ENCODE peak calls at places on chromosomes 12 and 14, in four cellular contexts. Y is K562, A is HepG2, T is H1. H is an unnamed sample.

GRCh38 chr14:88327497-88327896 is 4.4 kb upstream of the KCNK10 start:
- DNase-seq in Y (no peak), A (no peak), T (no peak), H (no peak)

GRCh38 chr14:53044486-53044885 is 93.6 kb upstream of the FERMT2 start:
- DNase-seq in Y (no peak), A (no peak), T (no peak), H (no peak)

GRCh38 chr14:105702275-105702817 is 176.0 kb downstream of the TMEM121 start:
- DNase-seq in Y (no peak), A (no peak), T (no peak), H (no peak)

GRCh38 chr14:72377016-72377415 is 444.8 kb downstream of the RGS6 start:
- DNase-seq in Y (no peak), A (no peak), T (no peak), H (no peak)

GRCh38 chr12:117344716-117345115 is 16.7 kb downstream of the NOS1 start:
- DNase-seq in Y (no peak), A (no peak), T (no peak), H (no peak)

GRCh38 chr12:59677857-59678256 is 82.0 kb downstream of the SLC16A7 start:
- DNase-seq in Y (no peak), A (no peak), T (no peak), H (no peak)

GRCh38 chr12:16330554-16330953 is 16.9 kb upstream of the MGST1 start:
- DNase-seq in Y (no peak), A (no peak), T (no peak), H (no peak)

GRCh38 chr12:6766651-6767300 is 613 bp downstream of the PTMS start:
- DNase-seq in Y (peak; percentile 70), A (peak; percentile 44), T (peak; percentile 85), H (no peak)

GRCh38 chr14:51188566-51189185 is 51.4 kb upstream of the TMX1 start:
- DNase-seq in Y (no peak), A (no peak), T (no peak), H (no peak)

GRCh38 chr14:105281354-105282097 is 19.3 kb downstream of the BRF1 start:
- DNase-seq in Y (peak; percentile 24), A (peak; percentile 46), T (no peak), H (no peak)

GRCh38 chr12:111262277-111262676 is 106.6 kb downstream of the PHETA1 start:
- DNase-seq in Y (no peak), A (no peak), T (no peak), H (no peak)

GRCh38 chr12:108065061-108065460 is 64.0 kb upstream of the WSCD2 start:
- DNase-seq in Y (no peak), A (no peak), T (no peak), H (no peak)

GRCh38 chr14:81371802-81372201 is 28.3 kb downstream of the STON2 start:
- DNase-seq in Y (no peak), A (no peak), T (no peak), H (no peak)

GRCh38 chr14:100256339-100256895 is 17.5 kb downstream of the YY1 start:
- DNase-seq in Y (no peak), A (no peak), T (no peak), H (no peak)

GRCh38 chr12:47741340-47741703 is 16.0 kb upstream of the ENDOU start:
- DNase-seq in Y (no peak), A (no peak), T (no peak), H (no peak)

GRCh38 chr12:47920913-47921312 is 16.1 kb upstream of the VDR start:
- DNase-seq in Y (no peak), A (no peak), T (no peak), H (no peak)

GRCh38 chr12:19058235-19059021 is 71.1 kb upstream of the PLEKHA5 start:
- DNase-seq in Y (no peak), A (no peak), T (no peak), H (no peak)

GRCh38 chr12:65666876-65667275 is 157.4 kb upstream of the HMGA2 start:
- DNase-seq in Y (peak; percentile 49), A (no peak), T (no peak), H (no peak)

GRCh38 chr12:77388611-77389265 is 323.4 kb upstream of the E2F7 start:
- DNase-seq in Y (no peak), A (no peak), T (no peak), H (no peak)

GRCh38 chr14:24692382-24693352 is 58.7 kb upstream of the GZMB start:
- DNase-seq in Y (no peak), A (no peak), T (no peak), H (no peak)

GRCh38 chr12:6699989-6700645 is 498 bp downstream of the PIANP start:
- DNase-seq in Y (peak; percentile 31), A (no peak), T (peak; percentile 79), H (no peak)

GRCh38 chr14:104295681-104296387 is 157.4 kb downstream of the KIF26A start:
- DNase-seq in Y (no peak), A (no peak), T (no peak), H (no peak)

GRCh38 chr12:132592261-132592970 is 18.0 kb downstream of the LRCOL1 start:
- DNase-seq in Y (no peak), A (no peak), T (no peak), H (no peak)

GRCh38 chr14:71799831-71800230 is 132.4 kb upstream of the RGS6 start:
- DNase-seq in Y (no peak), A (no peak), T (no peak), H (no peak)

GRCh38 chr14:105577339-105577861 is 51.0 kb downstream of the TMEM121 start:
- DNase-seq in Y (no peak), A (no peak), T (no peak), H (no peak)

GRCh38 chr14:90293766-90294471 is 37.6 kb downstream of the PSMC1 start:
- DNase-seq in Y (no peak), A (no peak), T (no peak), H (no peak)

GRCh38 chr12:99918003-99918402 is 66.7 kb downstream of the ANKS1B start:
- DNase-seq in Y (no peak), A (no peak), T (no peak), H (no peak)

GRCh38 chr14:69572634-69573135 is 2.0 kb downstream of the CCDC177 start:
- DNase-seq in Y (no peak), A (no peak), T (peak; percentile 48), H (no peak)

DNA sequence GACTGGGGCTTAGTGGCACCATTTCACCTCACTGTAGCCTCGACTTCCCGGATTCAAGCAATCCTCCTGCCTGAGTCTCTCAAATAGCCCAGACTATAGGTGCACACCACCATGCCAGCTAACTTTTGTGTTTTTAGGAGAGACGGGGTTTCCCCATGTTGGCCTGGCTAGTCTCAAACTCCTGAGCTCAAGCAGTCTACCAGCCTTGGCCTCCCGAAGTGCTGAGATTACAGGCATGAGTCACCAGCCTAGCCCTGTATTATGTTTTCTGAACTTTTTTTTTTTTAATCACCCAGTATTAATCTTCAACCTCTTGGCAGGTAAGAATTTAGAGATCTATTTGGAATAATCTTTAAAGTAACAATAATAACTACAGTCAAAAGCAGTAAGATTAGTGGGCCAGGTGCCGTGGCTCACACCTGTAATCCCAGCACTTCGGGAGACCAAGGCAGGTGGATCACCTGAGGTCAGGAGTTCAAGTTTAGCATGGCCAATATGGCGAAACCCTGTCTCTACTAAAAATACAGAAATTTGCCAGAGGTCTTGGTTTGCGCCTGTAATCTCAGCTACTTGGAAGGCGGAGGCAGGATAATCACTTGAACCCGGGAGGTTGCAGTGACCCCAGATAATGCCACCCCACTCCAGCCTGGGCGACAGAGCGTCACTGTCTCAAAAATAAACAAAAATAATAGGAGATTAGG is 8.6 kb downstream of the NANOG start:
- DNase-seq in Y (no peak), A (no peak), T (no peak), H (no peak)
- TF ChIP-seq BRCA1 in Y (no peak), A (no peak), T (no peak), H (no peak)

GRCh38 chr12:50750366-50750765 is 13.5 kb upstream of the ATF1 start:
- DNase-seq in Y (no peak), A (peak; percentile 12), T (no peak), H (no peak)

GRCh38 chr12:50751921-50752721 is 11.8 kb upstream of the ATF1 start:
- DNase-seq in Y (peak; percentile 4), A (no peak), T (no peak), H (no peak)

GRCh38 chr12:50749459-50749882 is 14.4 kb upstream of the ATF1 start:
- DNase-seq in Y (no peak), A (no peak), T (no peak), H (no peak)

GRCh38 chr12:50747817-50748216 is 16.1 kb upstream of the ATF1 start:
- DNase-seq in Y (no peak), A (no peak), T (no peak), H (no peak)

GRCh38 chr12:50753232-50753769 is 10.6 kb upstream of the ATF1 start:
- DNase-seq in Y (no peak), A (no peak), T (no peak), H (no peak)
- TF ChIP-seq BRCA1 in Y (no peak), A (no peak), T (no peak), H (no peak)

GRCh38 chr12:52651726-52652261 is at the start of gene KRT2:
- DNase-seq in Y (no peak), A (no peak), T (no peak), H (no peak)
- TF ChIP-seq BRCA1 in Y (no peak), A (no peak), T (no peak), H (no peak)

DNA sequence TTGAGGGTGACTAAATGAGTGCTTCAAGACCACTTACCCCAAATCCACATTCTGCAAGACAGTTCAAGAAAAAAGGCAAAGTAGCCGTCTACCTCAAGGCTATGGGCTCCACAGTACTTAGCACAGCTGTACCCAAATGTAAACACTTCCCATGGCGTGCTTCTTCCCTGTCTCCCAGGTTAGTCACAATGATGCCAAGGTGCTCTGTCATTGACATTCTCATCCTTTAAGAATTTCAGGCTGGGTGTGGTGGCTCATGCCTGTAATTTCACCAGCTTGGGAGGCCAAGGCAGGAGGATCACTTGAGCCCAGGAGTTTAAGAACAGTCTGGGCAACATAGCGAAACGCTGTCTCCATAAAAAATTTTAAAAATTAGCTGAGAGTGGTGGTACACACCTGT is 51.2 kb upstream of the CERS5 start:
- DNase-seq in Y (no peak), A (no peak), T (no peak), H (no peak)
- TF ChIP-seq BRCA1 in Y (no peak), A (no peak), T (no peak), H (no peak)

GRCh38 chr12:1936406-1937320 is 18.2 kb upstream of the CACNA2D4 start:
- DNase-seq in Y (no peak), A (no peak), T (peak; percentile 36), H (no peak)
- TF ChIP-seq BRCA1 in Y (no peak), A (no peak), T (no peak), H (no peak)

DNA sequence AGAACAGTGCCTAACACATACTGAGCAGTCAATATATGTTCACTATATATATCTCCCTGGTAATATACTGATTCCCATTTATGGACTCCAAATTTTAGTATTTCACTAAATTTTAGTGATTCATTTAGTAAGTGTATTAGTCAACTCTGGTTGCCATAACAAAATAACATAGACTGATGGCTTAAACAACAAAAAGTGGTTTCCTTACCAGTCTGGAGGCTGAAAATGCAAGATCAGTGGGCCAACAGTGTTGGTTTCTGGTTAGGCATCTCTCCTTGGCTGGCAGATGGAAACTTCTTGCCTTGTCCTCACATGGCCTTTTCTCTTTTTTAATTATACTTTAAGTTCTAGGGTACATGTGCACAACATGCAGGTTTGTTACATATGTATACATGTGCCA is 28.7 kb downstream of the SIX6 start:
- DNase-seq in Y (no peak), A (no peak), T (no peak), H (no peak)
- TF ChIP-seq BRCA1 in Y (no peak), A (no peak), T (no peak), H (no peak)